ENCODE peak calls at places on chromosome 17, in seven cellular contexts. G, Z, I, X, O, H and K are unnamed samples.

GRCh38 chr17:46759141-46759540 is 59.4 kb downstream of the WNT3 start:
- DNase-seq in Z (no peak), O (no peak), I (peak; percentile 20), X (no peak), G (no peak), H (no peak), K (no peak)

GRCh38 chr17:6523809-6524355 is 32.5 kb downstream of the PITPNM3 start:
- DNase-seq in H (no peak), X (no peak), G (no peak), I (no peak), Z (no peak), O (no peak), K (no peak)

GRCh38 chr17:336110-337021 is 16.2 kb downstream of the RPH3AL start:
- DNase-seq in H (peak; percentile 51), G (peak; percentile 88), Z (no peak), I (peak; percentile 78), X (peak; percentile 68), O (peak; percentile 81), K (no peak)

GRCh38 chr17:57477483-57478357 is 221.4 kb downstream of the MSI2 start:
- DNase-seq in G (no peak), X (no peak), I (no peak), Z (no peak), O (no peak), H (no peak), K (no peak)

GRCh38 chr17:77318021-77318420 is 177.3 kb downstream of the SEC14L1 start:
- DNase-seq in Z (no peak), H (no peak), O (no peak), I (no peak), G (peak; percentile 52), X (no peak), K (no peak)

GRCh38 chr17:36546418-36547093 is 1.8 kb downstream of the GGNBP2 start:
- DNase-seq in X (no peak), O (no peak), H (no peak), I (no peak), G (no peak), Z (no peak), K (no peak)

GRCh38 chr17:63116967-63117366 is 150.9 kb downstream of the TANC2 start:
- DNase-seq in H (no peak), O (no peak), Z (no peak), I (no peak), X (no peak), G (peak; percentile 81), K (no peak)

GRCh38 chr17:39360537-39360936 is 40.9 kb downstream of the FBXL20 start:
- DNase-seq in G (peak; percentile 71), H (no peak), I (no peak), X (no peak), Z (no peak), O (no peak), K (no peak)

GRCh38 chr17:73639926-73640325 is 4.3 kb downstream of the SDK2 start:
- DNase-seq in O (no peak), H (no peak), X (no peak), I (peak; percentile 24), Z (no peak), G (no peak), K (no peak)

GRCh38 chr17:18974407-18975149 is 22.6 kb downstream of the SLC5A10 start:
- DNase-seq in H (no peak), X (no peak), G (no peak), Z (no peak), I (no peak), O (no peak), K (no peak)

GRCh38 chr17:34067009-34067408 is 188.1 kb upstream of the CCL2 start:
- DNase-seq in I (no peak), Z (no peak), G (no peak), O (no peak), H (no peak), X (no peak), K (no peak)

GRCh38 chr17:14019186-14019956 is 49.9 kb upstream of the COX10 start:
- DNase-seq in O (no peak), H (no peak), X (no peak), G (no peak), Z (no peak), I (no peak), K (no peak)

GRCh38 chr17:22305356-22306071 is 613.2 kb downstream of the KCNJ18 start:
- DNase-seq in O (no peak), I (no peak), Z (no peak), H (no peak), X (no peak), G (no peak), K (no peak)

GRCh38 chr17:9825751-9826150 is at the start of gene GLP2R:
- DNase-seq in O (no peak), G (no peak), I (no peak), X (no peak), Z (no peak), H (no peak), K (no peak)

GRCh38 chr17:9824797-9825338 is 856 bp upstream of the GLP2R start:
- DNase-seq in G (no peak), I (no peak), Z (no peak), X (no peak), H (no peak), O (no peak), K (no peak)

GRCh38 chr17:9824094-9824493 is 1.6 kb upstream of the GLP2R start:
- DNase-seq in G (no peak), X (no peak), I (no peak), H (no peak), O (no peak), Z (no peak), K (no peak)

GRCh38 chr17:9829343-9829742 is 3.6 kb downstream of the GLP2R start:
- DNase-seq in Z (no peak), G (no peak), I (no peak), X (no peak), O (no peak), H (no peak), K (no peak)

GRCh38 chr17:9828296-9829059 is 2.8 kb downstream of the GLP2R start:
- DNase-seq in X (no peak), I (no peak), Z (no peak), O (no peak), G (no peak), H (no peak), K (no peak)
- H3K4me3 ChIP-seq in X (no peak overlapping the region), I (no peak overlapping the region), Z (no peak overlapping the region), O (no peak overlapping the region), G (no peak overlapping the region), H (no peak overlapping the region), K (no peak overlapping the region)

GRCh38 chr17:69900829-69901228 is 174.2 kb upstream of the KCNJ16 start:
- DNase-seq in Z (no peak), H (no peak), O (no peak), G (no peak), I (no peak), X (no peak), K (no peak)

GRCh38 chr17:69900101-69900500 is 174.9 kb upstream of the KCNJ16 start:
- DNase-seq in Z (no peak), H (no peak), I (no peak), G (no peak), O (no peak), X (no peak), K (no peak)

DNA sequence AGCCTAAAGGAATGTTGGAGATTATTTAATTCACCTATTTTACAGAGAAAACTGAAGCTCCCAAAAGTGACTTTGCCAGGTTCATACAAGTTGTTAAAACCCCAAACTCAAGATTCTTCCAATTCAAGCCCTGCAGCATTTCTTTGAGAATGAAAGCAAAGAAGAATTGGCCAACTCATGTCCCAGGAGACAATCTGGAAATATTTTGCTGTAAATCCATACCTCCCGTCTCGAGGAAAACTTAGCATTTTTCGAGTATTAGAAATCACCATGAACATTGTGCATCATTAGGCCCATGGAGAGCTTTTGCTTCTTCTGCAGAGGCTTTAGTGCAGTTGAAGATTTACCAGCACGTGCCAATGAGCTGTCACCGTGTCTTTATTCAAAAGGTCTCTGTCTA is 176.4 kb upstream of the KCNJ16 start:
- DNase-seq in X (no peak), O (no peak), H (no peak), G (no peak), I (no peak), Z (no peak), K (no peak)
- TF ChIP-seq CTCF in X (no peak), O (no peak), H (no peak), G (no peak), I (no peak), Z (no peak), K (no peak)

DNA sequence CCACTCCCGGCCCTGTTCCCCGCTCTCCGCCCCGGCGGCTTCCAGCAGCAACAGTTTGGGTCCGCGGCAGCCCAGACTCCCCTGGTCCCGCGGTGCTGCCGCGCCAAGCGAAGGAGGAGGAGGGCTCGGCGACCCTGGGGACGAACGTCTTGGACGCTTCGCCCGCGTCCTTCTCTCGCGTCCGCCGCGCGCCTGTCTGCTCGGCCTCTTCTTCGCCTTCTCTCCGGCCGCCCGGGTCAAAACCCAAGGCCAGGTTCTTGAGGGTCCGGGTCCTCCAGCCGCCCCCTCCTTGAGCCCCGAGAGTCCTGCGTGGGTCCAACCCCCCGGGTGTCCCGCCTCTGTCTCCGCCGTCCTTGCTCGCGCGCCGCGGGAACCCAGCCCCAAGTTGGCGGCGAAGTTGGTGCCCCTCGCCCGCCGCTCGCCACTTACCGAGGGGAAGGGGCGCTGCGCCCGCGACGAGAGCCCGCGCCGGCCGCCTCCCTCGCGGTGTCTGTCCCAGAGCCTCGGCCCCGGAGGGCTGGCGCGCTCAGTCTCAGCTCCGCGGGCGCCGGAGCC is 1.4 kb upstream of the GRIN2C start:
- DNase-seq in I (no peak), Z (no peak), G (no peak), X (no peak), O (no peak), H (no peak), K (no peak)
- H3K27me3 ChIP-seq in I (peaks cover 17% of the 10 kb centered on the region), Z (no peaks in the 10 kb centered on the region), G (no peaks in the 10 kb centered on the region), X (peaks cover 57% of the 10 kb centered on the region), O (peaks cover 38% of the 10 kb centered on the region), H (peaks cover 51% of the 10 kb centered on the region), K (peaks cover 3% of the 10 kb centered on the region)

GRCh38 chr17:48617515-48618365 is 2.6 kb upstream of the HOXB8 start:
- DNase-seq in X (no peak), Z (no peak), O (no peak), G (no peak), I (no peak), H (no peak), K (no peak)

GRCh38 chr17:48620497-48621139 is 5.5 kb upstream of the HOXB8 start:
- DNase-seq in G (no peak), Z (no peak), I (no peak), H (no peak), X (no peak), O (no peak), K (no peak)

GRCh38 chr17:48616719-48617514 is 1.8 kb upstream of the HOXB8 start:
- DNase-seq in O (no peak), I (no peak), Z (no peak), G (no peak), X (no peak), H (no peak), K (no peak)

GRCh38 chr17:48619821-48620496 is 4.9 kb upstream of the HOXB8 start:
- DNase-seq in G (no peak), Z (no peak), O (no peak), I (no peak), X (no peak), H (no peak), K (no peak)

DNA sequence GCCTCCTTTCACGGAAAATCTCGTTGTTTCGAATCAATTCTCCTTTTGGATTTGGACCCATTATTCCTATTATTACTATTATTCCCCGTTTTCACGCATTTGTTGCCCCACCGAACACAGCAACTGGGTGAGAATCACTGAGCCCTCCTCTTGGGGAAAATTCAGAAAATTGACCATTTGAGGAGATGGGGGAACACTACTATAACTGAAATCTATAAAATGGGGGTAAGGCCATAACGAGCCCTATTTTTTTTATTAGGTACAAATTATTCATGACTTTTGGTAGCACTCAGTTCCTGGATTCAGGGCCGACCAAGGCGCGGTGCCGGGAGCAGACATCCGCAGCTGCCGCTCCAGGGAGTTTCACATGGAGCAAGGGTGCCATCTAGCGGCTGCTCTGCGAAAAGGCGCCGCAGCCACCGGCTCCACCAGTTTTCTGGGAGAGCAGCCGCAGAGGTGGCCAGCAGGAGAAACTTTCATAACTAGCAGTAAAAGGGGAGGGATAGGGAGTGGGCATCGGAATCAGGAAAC is 3.3 kb upstream of the HOXB8 start:
- DNase-seq in G (peak; percentile 95), Z (peak; percentile 53), X (peak; percentile 84), H (peak; percentile 83), O (peak; percentile 87), I (peak; percentile 91), K (no peak)
- H3K4me3 ChIP-seq in G (peak overlapping the region; percentile 42), Z (no peak overlapping the region), X (no peak overlapping the region), H (no peak overlapping the region), O (no peak overlapping the region), I (no peak overlapping the region), K (no peak overlapping the region)